ENCODE peak calls at places on chromosomes 3 and 15, in ten cellular contexts. Z is pancreas, F is cardiac fibroblast, D is stomach, E is MM.1S, S is psoas muscle, N is tibial artery, J is HL-60, M is body of pancreas, R is PC-3. V is an unnamed sample.

GRCh38 chr3:87503901-87504498 is 227.6 kb upstream of the POU1F1 start:
- DNase-seq in Z (no peak), F (peak), D (peak), E (peak), S (no peak), N (no peak), J (peak), M (peak), R (peak), V (peak)

GRCh38 chr3:149224736-149225594 is 3.3 kb upstream of the CP start:
- DNase-seq in Z (no peak), F (peak), D (no peak), E (peak), S (no peak), N (peak), J (peak), M (no peak), R (peak), V (peak)

GRCh38 chr15:61383421-61383820 is 154.3 kb upstream of the RORA start:
- DNase-seq in Z (no peak), F (peak), D (no peak), E (no peak), S (no peak), N (no peak), J (no peak), M (no peak), R (no peak), V (peak)

GRCh38 chr3:128317101-128317697 is 149.5 kb downstream of the DNAJB8 start:
- DNase-seq in Z (peak), F (no peak), D (peak), E (no peak), S (no peak), N (no peak), J (no peak), M (no peak), R (no peak), V (no peak)

GRCh38 chr15:63089260-63090043 is 32.2 kb upstream of the LACTB start:
- DNase-seq in Z (no peak), F (peak), D (no peak), E (no peak), S (peak), N (no peak), J (no peak), M (no peak), R (peak), V (peak)

GRCh38 chr3:186004209-186004608 is 66.4 kb upstream of the TRA2B start:
- DNase-seq in Z (no peak), F (no peak), D (no peak), E (no peak), S (no peak), N (no peak), J (no peak), M (no peak), R (no peak), V (no peak)

GRCh38 chr15:80489030-80489594 is 84.9 kb downstream of the ARNT2 start:
- DNase-seq in Z (no peak), F (peak), D (no peak), E (no peak), S (no peak), N (no peak), J (no peak), M (no peak), R (peak), V (peak)

GRCh38 chr3:147619925-147620580 is 210.9 kb downstream of the ZIC1 start:
- DNase-seq in Z (no peak), F (no peak), D (no peak), E (no peak), S (no peak), N (no peak), J (no peak), M (no peak), R (no peak), V (peak)

GRCh38 chr15:61556037-61556648 is 327.0 kb upstream of the RORA start:
- DNase-seq in Z (no peak), F (peak), D (no peak), E (no peak), S (no peak), N (no peak), J (no peak), M (no peak), R (peak), V (peak)

GRCh38 chr15:31235298-31236183 is 91.1 kb upstream of the KLF13 start:
- DNase-seq in Z (no peak), F (peak), D (peak), E (no peak), S (no peak), N (no peak), J (no peak), M (peak), R (no peak), V (peak)

GRCh38 chr3:39577541-39577940 is 110.1 kb downstream of the MOBP start:
- DNase-seq in Z (no peak), F (no peak), D (no peak), E (no peak), S (no peak), N (no peak), J (no peak), M (no peak), R (no peak), V (no peak)

GRCh38 chr15:64693134-64693533 is 82.3 kb downstream of the RBPMS2 start:
- DNase-seq in Z (no peak), F (peak), D (peak), E (no peak), S (peak), N (peak), J (peak), M (peak), R (peak), V (peak)

DNA sequence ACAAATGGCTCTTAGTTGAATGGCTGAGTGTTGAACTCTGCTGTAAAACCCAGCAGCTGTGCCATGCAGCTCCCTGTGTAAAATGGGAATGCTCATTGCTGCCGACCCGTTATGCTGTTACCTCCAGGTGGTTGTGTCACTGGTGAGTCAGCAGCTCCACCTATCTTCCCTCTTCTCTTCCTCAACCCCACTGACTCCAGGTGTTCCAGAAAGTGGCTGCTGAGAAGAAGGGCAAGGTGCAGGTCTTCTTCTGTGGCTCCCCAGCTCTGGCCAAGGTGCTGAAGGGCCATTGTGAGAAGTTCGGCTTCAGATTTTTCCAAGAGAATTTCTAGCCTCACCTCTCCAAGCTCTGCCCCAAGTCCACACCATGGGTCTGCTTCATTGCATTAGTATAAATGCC is 41.9 kb downstream of the NOX5 start:
- DNase-seq in Z (no peak), F (no peak), D (no peak), E (no peak), S (no peak), N (no peak), J (no peak), M (no peak), R (peak), V (no peak)
- TF ChIP-seq CTCF in Z (no peak), F (no peak), D (no peak), E (no peak), S (no peak), N (no peak), J (no peak), M (no peak), R (peak), V (no peak)

DNA sequence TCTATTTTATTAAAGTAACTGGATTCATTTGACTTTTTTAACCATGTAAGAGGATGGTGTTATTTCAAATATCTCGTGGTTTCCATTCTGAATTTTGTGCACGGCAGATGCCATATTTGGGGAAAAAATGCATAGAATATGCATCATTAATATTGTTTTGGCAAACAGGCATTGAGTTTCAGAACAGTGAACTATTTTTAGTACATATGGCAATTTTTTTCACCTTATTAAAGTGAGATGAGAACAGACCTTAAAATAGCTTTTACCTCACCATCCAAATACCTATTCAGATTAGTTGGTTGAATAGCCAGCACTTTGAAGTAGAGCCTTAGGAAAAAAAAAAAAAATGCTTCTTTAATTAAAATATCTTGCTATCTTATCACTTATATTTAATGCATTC is 117.3 kb upstream of the FLNB start:
- DNase-seq in Z (no peak), F (peak), D (no peak), E (peak), S (no peak), N (no peak), J (no peak), M (no peak), R (no peak), V (peak)
- H3K4me3 ChIP-seq in Z (no peak), F (no peak), D (peak), E (no peak), S (peak), N (peak), J (no peak), M (no peak), R (no peak), V (no peak)

GRCh38 chr3:136861890-136862610 is at the start of gene NCK1:
- DNase-seq in Z (peak), F (peak), D (peak), E (peak), S (peak), N (peak), J (peak), M (peak), R (peak), V (peak)
- TF ChIP-seq CTCF in Z (no peak), F (peak), D (no peak), E (peak), S (peak), N (no peak), J (no peak), M (no peak), R (peak), V (peak)

DNA sequence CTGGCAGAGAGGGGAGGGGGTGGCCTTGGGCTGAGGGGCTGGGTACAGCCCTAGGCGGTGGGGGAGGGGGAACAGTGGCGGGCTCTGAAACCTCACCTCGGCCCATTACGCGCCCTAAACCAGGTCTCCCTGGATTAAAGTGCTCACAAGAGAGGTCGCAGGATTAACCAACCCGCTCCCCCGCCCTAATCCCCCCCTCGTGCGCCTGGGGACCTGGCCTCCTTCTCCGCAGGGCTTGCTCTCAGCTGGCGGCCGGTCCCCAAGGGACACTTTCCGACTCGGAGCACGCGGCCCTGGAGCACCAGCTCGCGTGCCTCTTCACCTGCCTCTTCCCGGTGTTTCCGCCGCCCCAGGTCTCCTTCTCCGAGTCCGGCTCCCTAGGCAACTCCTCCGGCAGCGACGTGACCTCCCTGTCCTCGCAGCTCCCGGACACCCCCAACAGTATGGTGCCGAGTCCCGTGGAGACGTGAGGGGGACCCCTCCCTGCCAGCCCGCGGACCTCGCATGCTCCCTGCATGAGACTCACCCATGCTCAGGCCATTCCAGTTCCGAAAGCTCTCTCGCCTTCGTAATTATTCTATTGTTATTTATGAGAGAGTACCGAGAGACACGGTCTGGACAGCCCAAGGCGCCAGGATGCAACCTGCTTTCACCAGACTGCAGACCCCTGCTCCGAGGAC is 4.9 kb downstream of the ISL2 start:
- DNase-seq in Z (peak), F (peak), D (no peak), E (no peak), S (no peak), N (no peak), J (no peak), M (peak), R (no peak), V (no peak)
- H3K4me3 ChIP-seq in Z (peak), F (no peak), D (peak), E (no peak), S (peak), N (peak), J (no peak), M (no peak), R (no peak), V (no peak)

DNA sequence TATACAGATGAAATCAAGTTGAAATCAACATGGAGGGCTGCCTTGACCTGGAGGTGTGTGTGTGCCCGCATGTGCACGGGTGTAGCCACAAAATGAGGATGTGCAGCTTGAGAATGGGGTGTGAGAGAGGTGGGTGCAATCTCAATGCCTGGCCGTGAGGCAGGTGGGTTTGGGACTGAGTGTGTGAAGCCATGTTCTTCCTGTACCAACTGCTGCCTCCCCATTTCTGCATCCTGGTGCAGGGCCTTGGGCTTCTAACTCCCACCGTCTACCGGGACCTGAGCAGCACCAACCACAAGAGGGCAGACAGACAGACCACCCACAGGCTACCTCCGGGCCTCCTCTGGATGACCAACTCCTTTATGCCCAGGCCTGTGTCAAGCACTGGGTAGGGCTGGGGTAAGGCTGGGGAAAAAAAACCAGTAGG is 161.9 kb upstream of the TLE3 start:
- DNase-seq in Z (peak), F (no peak), D (no peak), E (no peak), S (no peak), N (no peak), J (peak), M (no peak), R (no peak), V (no peak)
- TF ChIP-seq CTCF in Z (no peak), F (no peak), D (no peak), E (no peak), S (no peak), N (no peak), J (no peak), M (no peak), R (no peak), V (peak)

DNA sequence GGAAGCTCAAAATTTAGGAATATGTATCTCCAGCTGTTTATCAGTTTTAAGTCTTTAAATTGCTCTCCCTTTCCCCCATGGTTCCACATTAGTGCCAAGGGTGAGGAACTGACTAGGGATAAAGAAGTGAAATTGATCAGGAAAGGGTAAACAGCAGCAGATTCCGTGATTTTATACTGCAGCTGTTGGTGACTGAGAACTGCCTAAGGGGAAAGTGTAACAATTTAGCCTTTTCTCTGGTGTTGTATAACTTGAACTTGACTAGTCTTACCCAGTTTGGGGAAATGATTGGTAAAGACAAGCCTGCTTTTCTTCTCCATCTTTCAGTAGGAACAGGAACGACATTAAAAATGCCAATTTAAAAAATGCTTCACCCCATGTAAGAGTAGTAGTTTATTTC is 5.0 kb downstream of the SPRED1 start:
- DNase-seq in Z (no peak), F (no peak), D (no peak), E (no peak), S (no peak), N (no peak), J (no peak), M (no peak), R (no peak), V (no peak)
- H3K4me3 ChIP-seq in Z (no peak), F (peak), D (no peak), E (no peak), S (no peak), N (no peak), J (no peak), M (no peak), R (peak), V (peak)

DNA sequence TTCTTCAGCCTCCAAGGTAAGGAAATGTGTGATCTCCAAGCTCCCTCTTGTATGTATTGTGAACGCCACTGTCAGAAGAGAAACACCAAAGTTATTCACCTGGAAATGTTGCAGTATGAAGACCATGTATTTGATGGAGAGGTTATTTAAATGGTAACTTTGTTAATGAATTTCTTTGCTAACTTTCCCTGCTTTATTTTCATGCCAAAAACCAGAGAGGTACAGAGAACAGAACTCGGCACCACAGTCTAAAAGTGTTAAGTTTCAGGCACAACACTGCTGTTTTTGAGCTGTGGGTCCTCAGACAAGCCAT is 73.1 kb upstream of the TNFSF10 start:
- DNase-seq in Z (no peak), F (no peak), D (no peak), E (no peak), S (no peak), N (no peak), J (no peak), M (no peak), R (no peak), V (no peak)
- TF ChIP-seq CTCF in Z (no peak), F (no peak), D (no peak), E (no peak), S (no peak), N (peak), J (no peak), M (no peak), R (no peak), V (no peak)

DNA sequence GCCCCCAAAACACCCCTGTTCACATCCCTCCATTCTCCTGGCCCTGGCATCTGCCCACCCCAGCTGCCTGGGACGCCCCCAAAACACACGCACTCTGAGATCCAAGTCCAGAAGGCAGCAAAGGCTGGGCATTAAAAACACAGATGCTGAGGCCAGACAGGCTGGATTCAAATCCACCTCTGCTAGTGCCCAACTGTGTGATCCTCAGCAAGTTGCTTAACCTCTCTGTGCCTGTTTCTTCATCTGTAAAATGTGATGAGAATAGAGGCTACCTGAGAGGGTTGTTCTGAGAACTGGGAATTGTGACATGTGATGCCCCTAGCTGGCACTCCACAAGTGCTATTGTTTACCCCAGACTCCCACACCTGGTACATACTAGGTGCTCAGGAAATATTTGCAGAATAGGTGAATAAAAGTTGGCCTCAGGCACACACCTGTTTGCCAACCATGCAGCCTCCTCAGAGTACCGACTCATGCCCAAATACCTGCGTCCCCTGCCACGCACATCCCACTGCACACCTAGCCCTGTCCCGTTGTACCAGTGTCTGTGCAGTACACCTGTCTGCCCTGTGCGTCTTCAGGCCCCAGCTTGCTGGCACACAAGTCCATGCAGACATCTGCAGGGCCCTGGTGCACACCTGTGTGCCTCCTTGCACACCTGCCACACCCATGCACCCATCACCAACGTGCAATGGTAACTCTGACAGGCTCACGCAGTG is 2.1 kb downstream of the PLXND1 start:
- DNase-seq in Z (no peak), F (no peak), D (no peak), E (no peak), S (no peak), N (no peak), J (no peak), M (no peak), R (peak), V (no peak)
- H3K4me3 ChIP-seq in Z (peak), F (peak), D (peak), E (no peak), S (peak), N (peak), J (no peak), M (no peak), R (no peak), V (peak)

DNA sequence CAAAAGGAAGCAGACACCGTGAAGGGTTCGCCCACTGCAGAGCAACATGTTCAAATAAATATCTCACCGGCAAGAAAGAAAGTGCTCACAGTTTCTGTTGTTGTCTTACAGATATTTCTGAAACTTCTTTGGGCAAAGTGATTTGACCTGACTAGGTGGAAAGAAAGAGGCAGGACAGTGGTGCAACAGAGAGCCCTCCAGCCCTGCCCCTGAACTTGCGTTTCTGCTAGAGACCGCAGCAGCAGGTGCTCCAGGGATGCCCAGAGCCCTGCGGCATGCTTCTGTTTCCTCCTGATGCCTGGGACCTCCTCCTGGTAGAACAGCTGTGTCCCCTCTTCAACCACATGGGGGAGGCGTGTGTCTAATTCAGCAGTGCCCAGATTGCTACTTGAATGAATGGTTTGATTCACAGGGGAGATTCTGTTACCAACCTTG is 123.4 kb downstream of the ATP10A start:
- DNase-seq in Z (no peak), F (peak), D (no peak), E (peak), S (no peak), N (no peak), J (peak), M (no peak), R (peak), V (peak)
- TF ChIP-seq CTCF in Z (no peak), F (peak), D (no peak), E (no peak), S (peak), N (peak), J (no peak), M (no peak), R (peak), V (peak)

V was measured in choroid plexus epithelial cell.